ENCODE peak calls at places on chromosomes 6 and 20, in ten cellular contexts. O is fibroblast of lung, X is ovary, E is transverse colon, U is type B pancreatic cell, B is smooth muscle cell of the brain vasculature, Y is mucosa of descending colon, W is SK-N-DZ, M is neuronal stem cell, D is cardiac septum. K is an unnamed sample.

GRCh38 chr6:130421567-130421966 is 55.8 kb downstream of the TMEM200A start:
- DNase-seq in D (no peak), Y (no peak), E (no peak), O (peak; percentile 72), B (peak; percentile 35), M (no peak), X (no peak), W (no peak), U (no peak), K (no peak)

GRCh38 chr20:42192321-42192720 is 574.1 kb upstream of the CHD6 start:
- DNase-seq in D (no peak), W (no peak), X (no peak), M (no peak), Y (no peak), B (no peak), U (no peak), E (no peak), O (no peak), K (no peak)

GRCh38 chr6:51513891-51514290 is 573.5 kb downstream of the PKHD1 start:
- DNase-seq in M (peak; percentile 14), U (no peak), Y (no peak), D (no peak), B (no peak), O (no peak), W (no peak), E (no peak), X (no peak), K (no peak)

GRCh38 chr6:78629154-78629721 is 238.1 kb upstream of the IRAK1BP1 start:
- DNase-seq in D (no peak), O (peak; percentile 25), X (peak; percentile 39), U (no peak), W (no peak), B (peak; percentile 15), E (no peak), M (no peak), Y (peak; percentile 10), K (peak; percentile 20)

GRCh38 chr6:27650620-27651370 is 177.9 kb upstream of the ZNF184 start:
- DNase-seq in M (peak; percentile 62), E (no peak), O (peak; percentile 49), X (no peak), W (peak; percentile 22), B (no peak), U (no peak), D (no peak), Y (peak; percentile 26), K (no peak)

GRCh38 chr6:44003345-44004061 is 123.7 kb downstream of the MRPL14 start:
- DNase-seq in B (no peak), D (no peak), Y (no peak), O (no peak), X (peak; percentile 14), W (no peak), U (no peak), M (no peak), E (no peak), K (no peak)

GRCh38 chr6:49038294-49038693 is 424.8 kb downstream of the MMUT start:
- DNase-seq in D (no peak), X (no peak), B (no peak), W (no peak), O (peak; percentile 0), M (no peak), U (no peak), Y (no peak), E (no peak), K (no peak)

GRCh38 chr6:142195862-142196536 is 48.9 kb downstream of the VTA1 start:
- DNase-seq in O (peak; percentile 24), Y (no peak), M (no peak), W (no peak), B (no peak), E (no peak), X (no peak), D (no peak), U (no peak), K (no peak)

GRCh38 chr20:25324412-25324811 is 66.2 kb downstream of the ABHD12 start:
- DNase-seq in X (no peak), W (no peak), O (no peak), U (no peak), Y (peak; percentile 37), E (peak; percentile 47), B (no peak), M (no peak), D (no peak), K (peak; percentile 62)

GRCh38 chr6:87029711-87030314 is 65.1 kb downstream of the CGA start:
- DNase-seq in X (no peak), M (peak; percentile 8), E (no peak), U (no peak), B (peak; percentile 31), Y (peak; percentile 27), D (no peak), W (peak; percentile 61), O (peak; percentile 77), K (peak; percentile 25)

K was measured in adrenal gland.